ENCODE peak calls at places on chromosomes 3 and 15, in six cellular contexts. One of them, this sample, is unnamed. For H3K4me1, the result is how much of the 10 kb centered on the place peaks cover.

GRCh38 chr3:29486087-29486486 is 205.2 kb downstream of the RBMS3 start:
- DNase-seq in upper lobe of left lung: no peak
- DNase-seq in endothelial cell of umbilical vein: no peak
- DNase-seq in breast epithelium: no peak
- DNase-seq in stomach: no peak
- DNase-seq in K562: no peak
- DNase-seq in this sample: no peak

GRCh38 chr3:18946524-18946923 is 201.8 kb upstream of the KCNH8 start:
- DNase-seq in upper lobe of left lung: no peak
- DNase-seq in endothelial cell of umbilical vein: no peak
- DNase-seq in breast epithelium: no peak
- DNase-seq in stomach: no peak
- DNase-seq in K562: no peak
- DNase-seq in this sample: no peak

GRCh38 chr3:122184591-122184929 is 1.1 kb downstream of the CASR start:
- DNase-seq in upper lobe of left lung: no peak
- DNase-seq in endothelial cell of umbilical vein: no peak
- DNase-seq in breast epithelium: no peak
- DNase-seq in stomach: no peak
- DNase-seq in K562: no peak
- DNase-seq in this sample: no peak

GRCh38 chr3:42080452-42080872 is 10.7 kb upstream of the TRAK1 start:
- DNase-seq in upper lobe of left lung: peak
- DNase-seq in endothelial cell of umbilical vein: no peak
- DNase-seq in breast epithelium: peak
- DNase-seq in stomach: peak
- DNase-seq in K562: no peak
- DNase-seq in this sample: peak

GRCh38 chr3:193805448-193805847 is 212.4 kb downstream of the OPA1 start:
- DNase-seq in upper lobe of left lung: no peak
- DNase-seq in endothelial cell of umbilical vein: peak
- DNase-seq in breast epithelium: peak
- DNase-seq in stomach: peak
- DNase-seq in K562: peak
- DNase-seq in this sample: no peak

GRCh38 chr3:43364494-43364893 is 78.2 kb downstream of the SNRK start:
- DNase-seq in upper lobe of left lung: no peak
- DNase-seq in endothelial cell of umbilical vein: no peak
- DNase-seq in breast epithelium: no peak
- DNase-seq in stomach: no peak
- DNase-seq in K562: no peak
- DNase-seq in this sample: no peak

GRCh38 chr15:46251873-46252272 is 617.0 kb downstream of the SQOR start:
- DNase-seq in upper lobe of left lung: no peak
- DNase-seq in endothelial cell of umbilical vein: no peak
- DNase-seq in breast epithelium: no peak
- DNase-seq in stomach: no peak
- DNase-seq in K562: no peak
- DNase-seq in this sample: no peak

GRCh38 chr3:8900065-8900464 is 63.2 kb downstream of the RAD18 start:
- DNase-seq in upper lobe of left lung: no peak
- DNase-seq in endothelial cell of umbilical vein: no peak
- DNase-seq in breast epithelium: no peak
- DNase-seq in stomach: no peak
- DNase-seq in K562: no peak
- DNase-seq in this sample: no peak

GRCh38 chr3:55549172-55549571 is 62.1 kb upstream of the WNT5A start:
- DNase-seq in upper lobe of left lung: no peak
- DNase-seq in endothelial cell of umbilical vein: no peak
- DNase-seq in breast epithelium: no peak
- DNase-seq in stomach: no peak
- DNase-seq in K562: no peak
- DNase-seq in this sample: no peak

GRCh38 chr3:140349938-140350337 is 327.9 kb upstream of the TRIM42 start:
- DNase-seq in upper lobe of left lung: no peak
- DNase-seq in endothelial cell of umbilical vein: no peak
- DNase-seq in breast epithelium: no peak
- DNase-seq in stomach: no peak
- DNase-seq in K562: no peak
- DNase-seq in this sample: no peak

GRCh38 chr3:151135548-151136337 is 50.3 kb downstream of the MED12L start:
- DNase-seq in upper lobe of left lung: peak
- DNase-seq in endothelial cell of umbilical vein: no peak
- DNase-seq in breast epithelium: no peak
- DNase-seq in stomach: peak
- DNase-seq in K562: peak
- DNase-seq in this sample: no peak

GRCh38 chr3:190673157-190673556 is 159.3 kb downstream of the IL1RAP start:
- DNase-seq in upper lobe of left lung: no peak
- DNase-seq in endothelial cell of umbilical vein: no peak
- DNase-seq in breast epithelium: no peak
- DNase-seq in stomach: no peak
- DNase-seq in K562: no peak
- DNase-seq in this sample: no peak

GRCh38 chr3:169992156-169992555 is 25.5 kb downstream of the SEC62 start:
- DNase-seq in upper lobe of left lung: no peak
- DNase-seq in endothelial cell of umbilical vein: no peak
- DNase-seq in breast epithelium: no peak
- DNase-seq in stomach: no peak
- DNase-seq in K562: no peak
- DNase-seq in this sample: no peak

GRCh38 chr3:49805367-49805782 is 2.3 kb downstream of the INKA1 start:
- DNase-seq in upper lobe of left lung: peak
- DNase-seq in endothelial cell of umbilical vein: peak
- DNase-seq in breast epithelium: peak
- DNase-seq in stomach: peak
- DNase-seq in K562: no peak
- DNase-seq in this sample: peak

GRCh38 chr3:69541823-69542264 is 156.0 kb upstream of the FRMD4B start:
- DNase-seq in upper lobe of left lung: no peak
- DNase-seq in endothelial cell of umbilical vein: no peak
- DNase-seq in breast epithelium: no peak
- DNase-seq in stomach: no peak
- DNase-seq in K562: no peak
- DNase-seq in this sample: no peak

GRCh38 chr3:79872483-79872882 is 104.7 kb upstream of the ROBO1 start:
- DNase-seq in upper lobe of left lung: no peak
- DNase-seq in endothelial cell of umbilical vein: peak
- DNase-seq in breast epithelium: no peak
- DNase-seq in stomach: no peak
- DNase-seq in K562: no peak
- DNase-seq in this sample: no peak

GRCh38 chr3:18369561-18370185 is 55.5 kb downstream of the SATB1 start:
- DNase-seq in upper lobe of left lung: no peak
- DNase-seq in endothelial cell of umbilical vein: no peak
- DNase-seq in breast epithelium: no peak
- DNase-seq in stomach: no peak
- DNase-seq in K562: no peak
- DNase-seq in this sample: no peak

GRCh38 chr3:138068046-138068445 is 47.4 kb downstream of the DZIP1L start:
- DNase-seq in upper lobe of left lung: no peak
- DNase-seq in endothelial cell of umbilical vein: no peak
- DNase-seq in breast epithelium: no peak
- DNase-seq in stomach: no peak
- DNase-seq in K562: no peak
- DNase-seq in this sample: no peak

GRCh38 chr3:107683447-107683846 is 160.7 kb downstream of the BBX start:
- DNase-seq in upper lobe of left lung: no peak
- DNase-seq in endothelial cell of umbilical vein: no peak
- DNase-seq in breast epithelium: no peak
- DNase-seq in stomach: no peak
- DNase-seq in K562: no peak
- DNase-seq in this sample: no peak

GRCh38 chr15:63045438-63046278 is 3.1 kb downstream of the TPM1 start:
- DNase-seq in upper lobe of left lung: no peak
- DNase-seq in endothelial cell of umbilical vein: peak
- DNase-seq in breast epithelium: no peak
- DNase-seq in stomach: no peak
- DNase-seq in K562: no peak
- DNase-seq in this sample: no peak

GRCh38 chr3:12473503-12473902 is 10.8 kb upstream of the TSEN2 start:
- DNase-seq in upper lobe of left lung: no peak
- DNase-seq in endothelial cell of umbilical vein: no peak
- DNase-seq in breast epithelium: no peak
- DNase-seq in stomach: no peak
- DNase-seq in K562: no peak
- DNase-seq in this sample: no peak

GRCh38 chr15:43194775-43195174 is 9.6 kb downstream of the CCNDBP1 start:
- DNase-seq in upper lobe of left lung: no peak
- DNase-seq in endothelial cell of umbilical vein: no peak
- DNase-seq in breast epithelium: no peak
- DNase-seq in stomach: no peak
- DNase-seq in K562: no peak
- DNase-seq in this sample: no peak

GRCh38 chr3:172869356-172869755 is 118.8 kb downstream of the ECT2 start:
- DNase-seq in upper lobe of left lung: peak
- DNase-seq in endothelial cell of umbilical vein: no peak
- DNase-seq in breast epithelium: no peak
- DNase-seq in stomach: no peak
- DNase-seq in K562: no peak
- DNase-seq in this sample: no peak

GRCh38 chr15:75866916-75867315 is 23.7 kb downstream of the UBE2Q2 start:
- DNase-seq in upper lobe of left lung: no peak
- DNase-seq in endothelial cell of umbilical vein: no peak
- DNase-seq in breast epithelium: no peak
- DNase-seq in stomach: no peak
- DNase-seq in K562: no peak
- DNase-seq in this sample: no peak

GRCh38 chr15:75864213-75865059 is 21.2 kb downstream of the UBE2Q2 start:
- DNase-seq in upper lobe of left lung: no peak
- DNase-seq in endothelial cell of umbilical vein: no peak
- DNase-seq in breast epithelium: no peak
- DNase-seq in stomach: no peak
- DNase-seq in K562: no peak
- DNase-seq in this sample: no peak

GRCh38 chr15:75869446-75869845 is 26.2 kb downstream of the UBE2Q2 start:
- DNase-seq in upper lobe of left lung: no peak
- DNase-seq in endothelial cell of umbilical vein: no peak
- DNase-seq in breast epithelium: no peak
- DNase-seq in stomach: no peak
- DNase-seq in K562: no peak
- DNase-seq in this sample: no peak

GRCh38 chr15:75868019-75868418 is 24.8 kb downstream of the UBE2Q2 start:
- DNase-seq in upper lobe of left lung: no peak
- DNase-seq in endothelial cell of umbilical vein: no peak
- DNase-seq in breast epithelium: no peak
- DNase-seq in stomach: no peak
- DNase-seq in K562: no peak
- DNase-seq in this sample: no peak

GRCh38 chr15:75867428-75867827 is 24.2 kb downstream of the UBE2Q2 start:
- DNase-seq in upper lobe of left lung: no peak
- DNase-seq in endothelial cell of umbilical vein: no peak
- DNase-seq in breast epithelium: no peak
- DNase-seq in stomach: no peak
- DNase-seq in K562: no peak
- DNase-seq in this sample: no peak
- H3K4me3 ChIP-seq in upper lobe of left lung: no peak
- H3K4me3 ChIP-seq in endothelial cell of umbilical vein: no peak
- H3K4me3 ChIP-seq in breast epithelium: no peak
- H3K4me3 ChIP-seq in stomach: no peak
- H3K4me3 ChIP-seq in K562: no peak
- H3K4me3 ChIP-seq in this sample: no peak

GRCh38 chr15:73993211-73993994 is 1.1 kb upstream of the PML start:
- DNase-seq in upper lobe of left lung: no peak
- DNase-seq in endothelial cell of umbilical vein: no peak
- DNase-seq in breast epithelium: no peak
- DNase-seq in stomach: no peak
- DNase-seq in K562: no peak
- DNase-seq in this sample: no peak

GRCh38 chr15:73996267-73996666 is 1.8 kb downstream of the PML start:
- DNase-seq in upper lobe of left lung: no peak
- DNase-seq in endothelial cell of umbilical vein: no peak
- DNase-seq in breast epithelium: no peak
- DNase-seq in stomach: no peak
- DNase-seq in K562: peak
- DNase-seq in this sample: no peak

GRCh38 chr15:73996939-73997338 is 2.4 kb downstream of the PML start:
- DNase-seq in upper lobe of left lung: no peak
- DNase-seq in endothelial cell of umbilical vein: peak
- DNase-seq in breast epithelium: no peak
- DNase-seq in stomach: no peak
- DNase-seq in K562: peak
- DNase-seq in this sample: no peak

GRCh38 chr15:73994419-73994883 is at the start of gene PML:
- DNase-seq in upper lobe of left lung: peak
- DNase-seq in endothelial cell of umbilical vein: peak
- DNase-seq in breast epithelium: peak
- DNase-seq in stomach: peak
- DNase-seq in K562: peak
- DNase-seq in this sample: peak

DNA sequence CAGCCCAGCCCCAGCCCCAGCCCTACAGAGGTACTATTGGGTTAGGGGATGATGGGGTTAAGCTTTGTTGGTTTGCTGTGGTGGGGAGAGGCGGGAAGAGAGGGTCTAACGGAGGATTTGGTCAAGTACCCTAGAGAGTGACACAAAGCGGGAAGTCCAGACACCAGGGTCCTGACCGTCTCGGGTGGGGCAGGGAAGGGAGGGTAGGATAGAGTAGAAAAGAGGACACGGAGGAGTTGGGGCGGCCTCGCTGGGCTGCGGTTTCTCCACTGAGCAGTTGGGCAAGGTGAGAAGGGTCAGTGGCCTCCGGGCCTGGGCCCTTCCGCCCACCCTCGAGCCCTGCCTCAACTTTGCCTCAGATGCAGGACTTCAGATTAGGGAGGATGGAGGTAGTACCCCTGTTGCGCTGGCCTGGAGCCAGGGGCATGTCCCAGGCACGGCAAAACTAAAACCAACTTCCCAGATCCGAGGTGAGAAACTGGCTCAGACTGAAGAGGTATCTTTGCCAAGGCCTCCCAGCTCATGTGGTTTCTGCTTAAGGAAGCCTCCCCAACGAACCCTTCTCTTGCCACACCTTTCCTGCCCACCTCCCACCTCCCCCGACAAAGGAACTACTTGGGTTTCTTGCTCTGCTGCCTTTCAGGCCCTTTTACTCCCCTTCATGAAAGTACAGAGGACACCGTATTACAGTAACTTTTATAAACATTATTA is 551 bp downstream of the PML start:
- DNase-seq in upper lobe of left lung: no peak
- DNase-seq in endothelial cell of umbilical vein: no peak
- DNase-seq in breast epithelium: peak
- DNase-seq in stomach: no peak
- DNase-seq in K562: peak
- DNase-seq in this sample: peak
- H3K4me1 ChIP-seq in upper lobe of left lung: half or more
- H3K4me1 ChIP-seq in endothelial cell of umbilical vein: under half
- H3K4me1 ChIP-seq in breast epithelium: under half
- H3K4me1 ChIP-seq in stomach: half or more
- H3K4me1 ChIP-seq in K562: under half
- H3K4me1 ChIP-seq in this sample: half or more

GRCh38 chr3:61637088-61638051 is 76.0 kb downstream of the PTPRG start:
- DNase-seq in upper lobe of left lung: no peak
- DNase-seq in endothelial cell of umbilical vein: peak
- DNase-seq in breast epithelium: no peak
- DNase-seq in stomach: peak
- DNase-seq in K562: no peak
- DNase-seq in this sample: no peak
- TF ChIP-seq POLR2AphosphoS5 in upper lobe of left lung: peak
- TF ChIP-seq POLR2AphosphoS5 in endothelial cell of umbilical vein: no peak
- TF ChIP-seq POLR2AphosphoS5 in breast epithelium: no peak
- TF ChIP-seq POLR2AphosphoS5 in stomach: peak
- TF ChIP-seq POLR2AphosphoS5 in K562: no peak
- TF ChIP-seq POLR2AphosphoS5 in this sample: peak

GRCh38 chr15:48796521-48796920 is 14.3 kb downstream of the CEP152 start:
- DNase-seq in upper lobe of left lung: no peak
- DNase-seq in endothelial cell of umbilical vein: no peak
- DNase-seq in breast epithelium: no peak
- DNase-seq in stomach: no peak
- DNase-seq in K562: no peak
- DNase-seq in this sample: no peak
- H3K4me3 ChIP-seq in upper lobe of left lung: no peak
- H3K4me3 ChIP-seq in endothelial cell of umbilical vein: no peak
- H3K4me3 ChIP-seq in breast epithelium: no peak
- H3K4me3 ChIP-seq in stomach: no peak
- H3K4me3 ChIP-seq in K562: no peak
- H3K4me3 ChIP-seq in this sample: no peak

This sample was measured in spleen.